ENCODE peak calls at places on chromosomes 13 and 19, in four cellular contexts. D, C, E and J are unnamed samples.

GRCh38 chr13:97079726-97080125 is 85.5 kb upstream of the OXGR1 start:
- DNase-seq in D (no peak), C (no peak), E (no peak), J (no peak)

GRCh38 chr19:51690359-51691121 is 2.6 kb upstream of the SPACA6 start:
- DNase-seq in D (peak; percentile 62), C (peak; percentile 69), E (peak; percentile 45), J (peak; percentile 81)

GRCh38 chr19:45599286-45599685 is 2.7 kb downstream of the GPR4 start:
- DNase-seq in D (no peak), C (no peak), E (peak; percentile 4), J (no peak)

GRCh38 chr19:12665646-12666304 is 767 bp downstream of the MAN2B1 start:
- DNase-seq in D (no peak), C (peak; percentile 27), E (no peak), J (no peak)

GRCh38 chr13:40406405-40407138 is 259.9 kb downstream of the FOXO1 start:
- DNase-seq in D (no peak), C (no peak), E (no peak), J (no peak)

GRCh38 chr19:29798783-29799182 is 13.0 kb upstream of the CCNE1 start:
- DNase-seq in D (no peak), C (no peak), E (no peak), J (no peak)

GRCh38 chr19:34350161-34350561 is 14.8 kb upstream of the GPI start:
- DNase-seq in D (peak; percentile 47), C (no peak), E (no peak), J (no peak)

GRCh38 chr13:23440821-23441608 is 7.5 kb upstream of the SACS start:
- DNase-seq in D (no peak), C (no peak), E (no peak), J (no peak)

GRCh38 chr13:110089815-110090214 is 217.1 kb downstream of the COL4A1 start:
- DNase-seq in D (no peak), C (no peak), E (no peak), J (no peak)

GRCh38 chr19:5916201-5916708 is 2.2 kb downstream of the CAPS start:
- DNase-seq in D (no peak), C (no peak), E (no peak), J (no peak)

GRCh38 chr13:110265341-110265681 is 41.6 kb downstream of the COL4A1 start:
- DNase-seq in D (no peak), C (no peak), E (no peak), J (no peak)

GRCh38 chr19:33557720-33558119 is 36.1 kb upstream of the PEPD start:
- DNase-seq in D (no peak), C (no peak), E (no peak), J (no peak)

GRCh38 chr13:34749046-34749445 is 193.0 kb upstream of the NBEA start:
- DNase-seq in D (no peak), C (no peak), E (no peak), J (no peak)

GRCh38 chr19:41796362-41796761 is at the start of gene CEACAM3:
- DNase-seq in D (no peak), C (no peak), E (no peak), J (no peak)

GRCh38 chr13:36814465-36814864 is 4.6 kb upstream of the RFXAP start:
- DNase-seq in D (no peak), C (no peak), E (no peak), J (no peak)

GRCh38 chr13:28046981-28047380 is 53.4 kb downstream of the FLT3 start:
- DNase-seq in D (no peak), C (no peak), E (no peak), J (no peak)

GRCh38 chr13:109371066-109371465 is 415.3 kb downstream of the IRS2 start:
- DNase-seq in D (no peak), C (no peak), E (no peak), J (no peak)

GRCh38 chr13:53151692-53152421 is 123.2 kb downstream of the OLFM4 start:
- DNase-seq in D (no peak), C (no peak), E (peak; percentile 71), J (peak; percentile 59)

GRCh38 chr13:29901714-29902631 is 51.6 kb upstream of the UBL3 start:
- DNase-seq in D (peak; percentile 4), C (peak; percentile 42), E (no peak), J (no peak)